ENCODE peak calls at places on chromosomes 13 and 19, in five cellular contexts. U is K562, K is HepG2, H is H1, A is GM12878. P is an unnamed sample.

GRCh38 chr19:13195678-13196077 is 45.5 kb downstream of the IER2 start:
- DNase-seq in H (peak; percentile 86), A (no peak), K (peak; percentile 80), U (peak; percentile 50), P (no peak)

GRCh38 chr13:111530137-111530536 is 209.7 kb downstream of the TEX29 start:
- DNase-seq in H (no peak), U (no peak), K (no peak), A (no peak), P (no peak)

GRCh38 chr19:14035706-14036105 is 4.1 kb downstream of the IL27RA start:
- DNase-seq in A (no peak), U (no peak), K (no peak), H (no peak), P (no peak)

GRCh38 chr13:84896128-84896527 is 903.1 kb downstream of the SLITRK6 start:
- DNase-seq in K (peak; percentile 52), A (peak; percentile 1), U (peak; percentile 5), H (peak; percentile 53), P (peak; percentile 51)

GRCh38 chr13:36212789-36213188 is 1.6 kb downstream of the SOHLH2 start:
- DNase-seq in K (no peak), A (no peak), H (no peak), U (no peak), P (no peak)

GRCh38 chr19:4324228-4324627 is 14.4 kb downstream of the STAP2 start:
- DNase-seq in U (no peak), A (no peak), H (no peak), K (no peak), P (no peak)

GRCh38 chr13:91311491-91311890 is 36.0 kb upstream of the MIR17HG start:
- DNase-seq in H (no peak), A (no peak), K (no peak), U (no peak), P (no peak)

GRCh38 chr19:58380037-58380735 is 644 bp downstream of the ZNF837 start:
- DNase-seq in A (no peak), H (no peak), U (no peak), K (peak; percentile 83), P (no peak)

GRCh38 chr13:73096173-73097117 is 37.6 kb downstream of the KLF5 start:
- DNase-seq in K (peak; percentile 21), A (no peak), U (peak; percentile 11), H (no peak), P (no peak)

GRCh38 chr13:103403148-103403740 is 337.0 kb upstream of the SLC10A2 start:
- DNase-seq in K (no peak), A (no peak), U (no peak), H (no peak), P (no peak)

GRCh38 chr13:41398494-41399190 is 58.7 kb upstream of the RGCC start:
- DNase-seq in H (no peak), K (no peak), A (no peak), U (no peak), P (no peak)

GRCh38 chr19:42199440-42200115 is 17.9 kb downstream of the DEDD2 start:
- DNase-seq in A (peak; percentile 68), U (peak; percentile 88), K (no peak), H (no peak), P (no peak)

GRCh38 chr13:20446900-20447299 is 78.8 kb downstream of the CRYL1 start:
- DNase-seq in A (no peak), U (no peak), K (no peak), H (no peak), P (no peak)

GRCh38 chr19:54430306-54431254 is 15.3 kb downstream of the TTYH1 start:
- DNase-seq in H (peak; percentile 94), U (peak; percentile 84), K (no peak), A (no peak), P (peak; percentile 86)

GRCh38 chr13:71760226-71760591 is 106.8 kb downstream of the DACH1 start:
- DNase-seq in A (no peak), K (no peak), H (no peak), U (no peak), P (no peak)

GRCh38 chr19:7799640-7800355 is 30.2 kb upstream of the EVI5L start:
- DNase-seq in H (peak; percentile 88), U (peak; percentile 64), K (peak; percentile 60), A (no peak), P (peak; percentile 73)

DNA sequence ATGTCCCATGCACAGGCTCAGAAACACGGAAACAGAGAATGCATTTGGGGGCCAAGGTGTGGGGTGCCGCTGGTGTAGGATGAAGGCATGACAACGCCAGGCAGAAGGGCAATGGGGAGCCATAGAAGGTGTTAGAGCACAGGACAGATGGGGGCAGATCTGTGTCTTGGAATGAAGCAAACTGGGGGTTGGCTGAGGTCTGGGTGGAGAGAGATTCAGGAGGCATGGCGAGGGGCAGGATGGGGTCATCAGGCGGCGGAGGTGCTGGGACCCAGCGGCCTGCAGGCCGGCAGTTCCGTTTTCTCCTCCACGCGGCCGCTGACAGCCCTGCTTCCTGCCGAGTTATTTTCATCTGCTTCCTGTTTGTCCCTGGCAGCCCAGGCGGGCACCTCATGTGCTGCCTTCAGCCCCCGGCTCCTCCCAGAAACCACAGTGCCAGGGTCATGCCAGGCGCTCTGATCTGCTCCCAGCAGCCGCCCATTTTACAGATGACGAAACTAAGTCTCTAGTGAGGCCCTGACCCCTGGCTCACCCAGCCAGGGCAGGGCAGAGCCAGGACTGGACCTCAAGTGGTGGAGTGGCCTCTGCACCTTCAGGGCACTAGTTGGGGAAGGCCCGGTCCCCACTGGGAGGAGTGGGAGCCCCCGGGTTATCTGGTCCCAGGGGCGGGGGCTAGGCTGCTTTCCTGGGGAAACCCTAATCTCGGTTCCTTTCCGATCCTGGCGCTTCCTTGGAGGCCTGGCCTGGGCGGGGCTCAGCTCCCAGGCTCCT is 2.2 kb downstream of the ARHGAP45 start:
- DNase-seq in H (no peak), K (no peak), A (no peak), U (no peak), P (no peak)
- TF ChIP-seq POLR2AphosphoS5 in H (no peak), K (no peak), A (no peak), U (no peak), P (no peak)

GRCh38 chr13:108426893-108427292 is 157.4 kb downstream of the TNFSF13B start:
- DNase-seq in K (no peak), U (no peak), H (no peak), A (no peak), P (no peak)

GRCh38 chr13:108428691-108429090 is 159.2 kb downstream of the TNFSF13B start:
- DNase-seq in K (no peak), U (no peak), H (no peak), A (no peak), P (no peak)

GRCh38 chr13:108419768-108420167 is 150.2 kb downstream of the TNFSF13B start:
- DNase-seq in K (no peak), H (no peak), A (no peak), U (no peak), P (no peak)

GRCh38 chr13:108427355-108427754 is 157.8 kb downstream of the TNFSF13B start:
- DNase-seq in K (no peak), A (no peak), U (no peak), H (no peak), P (no peak)

GRCh38 chr13:108425056-108425455 is 155.5 kb downstream of the TNFSF13B start:
- DNase-seq in H (no peak), A (no peak), K (no peak), U (no peak), P (no peak)
- TF ChIP-seq USF2 in H (no peak), A (no peak), K (no peak), U (no peak), P (no peak)

GRCh38 chr19:45177817-45178261 is at the start of gene TRAPPC6A:
- DNase-seq in A (no peak), H (no peak), K (no peak), U (no peak), P (no peak)
- TF ChIP-seq POLR2AphosphoS5 in A (no peak), H (peak; percentile 92), K (peak; percentile 74), U (peak; percentile 68), P (peak; percentile 38)

DNA sequence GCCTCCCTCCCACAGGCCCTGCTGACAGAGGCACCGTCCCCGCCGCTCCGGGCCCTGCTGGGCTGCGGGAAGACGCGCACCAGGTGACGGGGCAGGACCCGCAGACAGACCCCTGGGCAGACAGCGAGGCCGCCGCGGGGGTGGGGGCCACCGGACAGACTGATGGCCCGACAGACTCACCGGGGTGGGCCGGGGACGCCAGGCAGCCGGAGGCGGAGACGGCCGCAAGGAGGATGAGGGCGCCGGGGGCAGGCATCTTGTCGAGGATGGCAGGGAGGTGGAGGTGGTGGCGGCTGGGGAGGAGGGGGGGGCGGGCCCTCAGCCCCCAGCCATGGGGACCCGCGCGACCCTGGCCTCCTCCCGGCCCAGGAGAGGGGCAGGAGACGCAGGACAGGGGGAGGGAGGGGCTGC is 309 bp downstream of the LMTK3 start:
- DNase-seq in A (no peak), U (no peak), K (no peak), H (peak; percentile 74), P (no peak)
- TF ChIP-seq USF2 in A (no peak), U (no peak), K (no peak), H (no peak), P (no peak)

GRCh38 chr19:47641891-47642485 is 33.1 kb downstream of the BICRA start:
- DNase-seq in A (no peak), U (no peak), K (no peak), H (no peak), P (no peak)

GRCh38 chr19:47633516-47633915 is 24.6 kb downstream of the BICRA start:
- DNase-seq in H (no peak), K (peak; percentile 44), A (no peak), U (no peak), P (no peak)

GRCh38 chr19:47631681-47632446 is 22.9 kb downstream of the BICRA start:
- DNase-seq in H (no peak), U (no peak), K (no peak), A (no peak), P (no peak)

GRCh38 chr19:47633996-47634395 is 25.1 kb downstream of the BICRA start:
- DNase-seq in K (no peak), U (no peak), A (no peak), H (no peak), P (no peak)

DNA sequence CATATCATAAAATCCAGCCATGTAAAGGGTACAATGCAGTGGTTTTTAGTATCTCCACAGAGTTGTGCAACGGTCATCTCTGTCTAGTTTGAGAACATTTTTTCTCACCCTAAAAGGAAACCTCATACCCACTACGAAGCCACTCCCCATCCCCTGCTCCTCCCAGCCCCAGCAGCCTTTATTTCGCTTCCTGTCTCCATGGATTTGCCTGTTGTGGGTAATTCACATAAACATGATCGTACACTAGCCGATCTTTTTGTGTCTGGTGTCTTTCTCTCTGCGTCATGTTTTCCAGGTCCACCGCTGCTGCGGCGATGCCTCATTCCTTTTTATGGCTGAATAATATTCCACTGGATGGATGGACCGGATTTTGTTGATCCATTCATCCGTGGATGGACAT is 28.6 kb downstream of the BICRA start:
- DNase-seq in U (no peak), A (no peak), H (no peak), K (no peak), P (no peak)
- TF ChIP-seq POLR2AphosphoS5 in U (no peak), A (no peak), H (no peak), K (no peak), P (no peak)

DNA sequence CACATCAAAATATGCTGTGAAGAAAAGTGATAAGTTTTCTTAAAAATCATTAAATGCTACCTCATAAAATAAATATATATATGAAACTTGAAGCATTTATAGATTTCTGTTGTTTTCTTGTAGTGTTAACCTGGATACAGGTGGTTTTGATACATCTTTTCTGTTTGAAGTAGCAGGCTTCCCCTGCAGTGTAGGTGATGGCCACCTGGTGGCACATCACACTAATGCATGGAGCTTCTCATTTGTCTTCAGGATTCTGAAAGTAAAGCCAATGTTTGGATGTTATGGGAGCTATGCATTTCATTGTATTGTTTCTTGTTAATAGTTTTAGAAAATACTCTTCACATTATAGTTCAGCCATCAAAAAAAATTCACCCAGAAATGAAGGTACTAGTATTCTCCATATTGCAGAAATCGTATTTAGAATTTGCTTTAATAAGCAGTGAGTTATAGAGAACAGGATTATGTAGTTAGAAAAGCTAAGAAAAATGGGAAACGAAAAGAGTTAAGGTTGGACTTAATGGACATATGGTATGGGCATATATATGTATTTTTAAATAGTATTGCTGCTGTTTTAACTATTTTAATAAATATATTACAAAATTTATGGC is 18.7 kb downstream of the GPR180 start:
- DNase-seq in H (no peak), U (peak; percentile 34), K (peak; percentile 39), A (no peak), P (peak; percentile 49)
- TF ChIP-seq USF2 in H (no peak), U (no peak), K (no peak), A (no peak), P (no peak)